ENCODE peak calls at places on chromosome 16, in nine cellular contexts. D, W, F, Q, M, G, H, E and P are unnamed samples.
A peak's percentile ranks its signal among the peaks of the same experiment; 100 is the strongest.

GRCh38 chr16:880471-881171 is 80.1 kb upstream of the GNG13 start:
- DNase-seq in D (no peak), W (no peak), F (no peak), Q (no peak), M (no peak), G (no peak), H (no peak), E (no peak), P (no peak)

GRCh38 chr16:51773491-51773890 is 622.4 kb upstream of the SALL1 start:
- DNase-seq in D (no peak), W (no peak), F (no peak), Q (no peak), M (no peak), G (no peak), H (no peak), E (no peak), P (no peak)

GRCh38 chr16:825298-826061 is 24.9 kb upstream of the GNG13 start:
- DNase-seq in D (no peak), W (no peak), F (no peak), Q (no peak), M (peak; percentile 61), G (no peak), H (no peak), E (no peak), P (no peak)

GRCh38 chr16:84650062-84650991 is 2.0 kb downstream of the KLHL36 start:
- DNase-seq in D (no peak), W (no peak), F (no peak), Q (no peak), M (peak; percentile 51), G (no peak), H (peak; percentile 72), E (no peak), P (no peak)

GRCh38 chr16:138049-138417 is 440 bp downstream of the NPRL3 start:
- DNase-seq in D (peak; percentile 24), W (peak; percentile 5), F (no peak), Q (peak; percentile 37), M (peak; percentile 48), G (peak; percentile 40), H (no peak), E (no peak), P (no peak)

GRCh38 chr16:30349695-30350094 is 5.4 kb downstream of the CD2BP2 start:
- DNase-seq in D (no peak), W (no peak), F (no peak), Q (no peak), M (no peak), G (no peak), H (no peak), E (no peak), P (peak; percentile 49)

GRCh38 chr16:47493358-47494337 is 32.5 kb downstream of the PHKB start:
- DNase-seq in D (peak; percentile 45), W (no peak), F (no peak), Q (no peak), M (no peak), G (no peak), H (no peak), E (no peak), P (no peak)

GRCh38 chr16:85557083-85557975 is 55.8 kb upstream of the GSE1 start:
- DNase-seq in D (no peak), W (peak; percentile 48), F (no peak), Q (peak; percentile 73), M (peak; percentile 41), G (peak; percentile 69), H (no peak), E (no peak), P (no peak)

GRCh38 chr16:79767597-79768280 is 167.2 kb upstream of the MAF start:
- DNase-seq in D (no peak), W (no peak), F (peak; percentile 9), Q (no peak), M (peak; percentile 54), G (no peak), H (no peak), E (no peak), P (no peak)

GRCh38 chr16:83624436-83625120 is 183.2 kb upstream of the HSBP1 start:
- DNase-seq in D (no peak), W (no peak), F (no peak), Q (no peak), M (no peak), G (no peak), H (no peak), E (no peak), P (no peak)

GRCh38 chr16:12199524-12199923 is 223.0 kb downstream of the SNX29 start:
- DNase-seq in D (no peak), W (no peak), F (no peak), Q (no peak), M (peak; percentile 30), G (no peak), H (no peak), E (no peak), P (no peak)

GRCh38 chr16:9079430-9079812 is 12.0 kb upstream of the HAPSTR1 start:
- DNase-seq in D (no peak), W (no peak), F (no peak), Q (no peak), M (no peak), G (no peak), H (no peak), E (no peak), P (no peak)

GRCh38 chr16:84236671-84237070 is 3.1 kb downstream of the KCNG4 start:
- DNase-seq in D (no peak), W (no peak), F (no peak), Q (no peak), M (no peak), G (no peak), H (no peak), E (no peak), P (no peak)

GRCh38 chr16:4692460-4693295 is 684 bp upstream of the NUDT16L1 start:
- DNase-seq in D (peak; percentile 25), W (no peak), F (no peak), Q (peak; percentile 19), M (no peak), G (no peak), H (no peak), E (no peak), P (no peak)

GRCh38 chr16:86088287-86088686 is 189.3 kb downstream of the IRF8 start:
- DNase-seq in D (no peak), W (no peak), F (no peak), Q (no peak), M (no peak), G (no peak), H (no peak), E (no peak), P (peak; percentile 13)

GRCh38 chr16:67170168-67170947 is at the start of gene NOL3:
- DNase-seq in D (no peak), W (peak; percentile 77), F (peak; percentile 62), Q (peak; percentile 89), M (peak; percentile 89), G (peak; percentile 75), H (no peak), E (peak; percentile 57), P (peak; percentile 90)

GRCh38 chr16:12143776-12144175 is 167.2 kb downstream of the SNX29 start:
- DNase-seq in D (no peak), W (no peak), F (no peak), Q (no peak), M (no peak), G (no peak), H (no peak), E (no peak), P (no peak)

GRCh38 chr16:86836503-86837125 is 258.3 kb downstream of the FOXL1 start:
- DNase-seq in D (no peak), W (peak; percentile 88), F (no peak), Q (no peak), M (peak; percentile 82), G (no peak), H (peak; percentile 80), E (no peak), P (no peak)

GRCh38 chr16:11717811-11718210 is 24.8 kb downstream of the TXNDC11 start:
- DNase-seq in D (no peak), W (no peak), F (no peak), Q (no peak), M (no peak), G (no peak), H (no peak), E (no peak), P (no peak)

GRCh38 chr16:75039941-75040340 is 41.1 kb downstream of the ZNRF1 start:
- DNase-seq in D (no peak), W (no peak), F (no peak), Q (no peak), M (no peak), G (no peak), H (no peak), E (no peak), P (no peak)